ENCODE peak calls at places on chromosomes 5 and 9, in five cellular contexts. P is iPS-NIHi11; I is substantia nigra; V is activated naive CD4-positive, alpha-beta T cell; E is frontal cortex. N is an unnamed sample.

GRCh38 chr5:178895615-178896571 is at the start of gene ZFP2:
- DNase-seq in E (peak), V (no peak), P (peak), I (peak), N (no peak)

GRCh38 chr9:131280660-131281059 is 4.3 kb upstream of the FAM78A start:
- DNase-seq in I (no peak), P (no peak), V (no peak), E (no peak), N (no peak)

GRCh38 chr5:757346-757930 is 27.1 kb downstream of the ZDHHC11B start:
- DNase-seq in P (peak), I (no peak), E (peak), V (no peak), N (no peak)

GRCh38 chr5:71693828-71694427 is 25.1 kb upstream of the CARTPT start:
- DNase-seq in P (peak), V (no peak), I (no peak), E (no peak), N (no peak)

GRCh38 chr9:107422189-107422802 is 67.3 kb downstream of the KLF4 start:
- DNase-seq in V (no peak), I (peak), E (no peak), P (peak), N (peak)

GRCh38 chr5:143454936-143455516 is 51.5 kb upstream of the NR3C1 start:
- DNase-seq in P (no peak), E (no peak), V (no peak), I (no peak), N (no peak)

GRCh38 chr5:160298189-160298588 is 14.2 kb downstream of the CCNJL start:
- DNase-seq in P (no peak), I (no peak), V (no peak), E (no peak), N (no peak)

GRCh38 chr5:36878421-36879088 is 2.0 kb downstream of the NIPBL start:
- DNase-seq in E (no peak), I (peak), P (peak), V (no peak), N (peak)

GRCh38 chr9:87375397-87376073 is 122.1 kb upstream of the DAPK1 start:
- DNase-seq in E (no peak), V (no peak), I (no peak), P (no peak), N (peak)

GRCh38 chr9:121686930-121687541 is 35.6 kb downstream of the DAB2IP start:
- DNase-seq in V (no peak), I (peak), E (peak), P (peak), N (peak)

GRCh38 chr9:112119225-112120045 is 55.7 kb downstream of the SUSD1 start:
- DNase-seq in V (no peak), E (no peak), P (peak), I (no peak), N (no peak)

GRCh38 chr5:109997191-109997590 is 307.5 kb downstream of the MAN2A1 start:
- DNase-seq in V (no peak), E (no peak), P (no peak), I (no peak), N (no peak)

GRCh38 chr5:101897914-101898313 is 398.2 kb downstream of the SLCO4C1 start:
- DNase-seq in P (peak), I (no peak), E (no peak), V (no peak), N (no peak)

GRCh38 chr5:126253406-126253805 is 169.8 kb upstream of the GRAMD2B start:
- DNase-seq in P (no peak), E (no peak), I (no peak), V (no peak), N (no peak)

GRCh38 chr5:133827001-133827400 is 141.4 kb downstream of the C5orf15 start:
- DNase-seq in E (no peak), P (no peak), V (no peak), I (no peak), N (no peak)

GRCh38 chr5:37391591-37391990 is 12.5 kb downstream of the WDR70 start:
- DNase-seq in I (no peak), V (no peak), E (no peak), P (no peak), N (no peak)

GRCh38 chr5:111703662-111704061 is 53.3 kb downstream of the NREP start:
- DNase-seq in V (no peak), I (no peak), E (no peak), P (no peak), N (no peak)

GRCh38 chr5:148393390-148393741 is 9.6 kb downstream of the FBXO38 start:
- DNase-seq in V (no peak), I (no peak), P (peak), E (no peak), N (no peak)

GRCh38 chr9:85742630-85742928 is 825 bp upstream of the AGTPBP1 start:
- DNase-seq in E (no peak), P (no peak), V (no peak), I (no peak), N (peak)

GRCh38 chr5:177545487-177546261 is 8.7 kb downstream of the FAM193B start:
- DNase-seq in P (no peak), E (no peak), I (no peak), V (no peak), N (peak)

GRCh38 chr5:4116834-4117233 is 521.2 kb downstream of the IRX1 start:
- DNase-seq in I (no peak), V (no peak), E (no peak), P (no peak), N (no peak)

GRCh38 chr9:124127290-124127646 is 115.7 kb downstream of the LHX2 start:
- DNase-seq in P (no peak), E (no peak), V (no peak), I (no peak), N (no peak)

GRCh38 chr5:114223866-114224265 is 138.0 kb upstream of the KCNN2 start:
- DNase-seq in V (no peak), I (no peak), P (peak), E (no peak), N (no peak)

GRCh38 chr9:126009047-126009446 is 261.9 kb downstream of the PBX3 start:
- DNase-seq in V (no peak), E (no peak), I (no peak), P (no peak), N (no peak)

GRCh38 chr9:92406506-92406905 is 2.1 kb upstream of the OGN start:
- DNase-seq in V (no peak), P (no peak), E (no peak), I (peak), N (no peak)

GRCh38 chr9:125238127-125238914 is 2.8 kb downstream of the HSPA5 start:
- DNase-seq in P (no peak), V (no peak), E (no peak), I (no peak), N (no peak)

GRCh38 chr9:8019636-8020035 is 220.1 kb upstream of the DMAC1 start:
- DNase-seq in V (no peak), P (no peak), I (no peak), E (no peak), N (no peak)

GRCh38 chr5:15993334-15993733 is 186.3 kb downstream of the MARCHF11 start:
- DNase-seq in P (no peak), V (no peak), I (no peak), E (no peak), N (peak)

GRCh38 chr9:133768859-133769510 is 30.8 kb upstream of the SARDH start:
- DNase-seq in V (no peak), E (no peak), P (peak), I (no peak), N (no peak)

GRCh38 chr5:151222769-151223446 is 984 bp downstream of the CCDC69 start:
- DNase-seq in E (no peak), I (no peak), V (no peak), P (peak), N (no peak)

GRCh38 chr9:136793063-136793946 is 2.2 kb downstream of the TMEM141 start:
- DNase-seq in P (no peak), V (no peak), E (no peak), I (no peak), N (no peak)

GRCh38 chr5:63255609-63256008 is 677.0 kb downstream of the LRRC70 start:
- DNase-seq in P (peak), V (no peak), I (no peak), E (no peak), N (no peak)

GRCh38 chr9:70205366-70206020 is 53.3 kb upstream of the SMC5 start:
- DNase-seq in V (no peak), P (peak), I (no peak), E (no peak), N (no peak)

GRCh38 chr5:177427919-177428573 is 1.6 kb downstream of the GRK6 start:
- DNase-seq in P (no peak), V (no peak), I (no peak), E (no peak), N (no peak)

GRCh38 chr5:94268226-94268625 is 350.2 kb downstream of the KIAA0825 start:
- DNase-seq in I (no peak), P (no peak), E (no peak), V (no peak), N (no peak)

N was measured in HFFc6.